ENCODE peak calls at places on chromosomes 12 and 14, in seven cellular contexts. B, Y, J, S, C, N and K are unnamed samples. For H3K9me3 and H3K4me1, the result is how much of the 10 kb centered on the place peaks cover.

GRCh38 chr12:50006754-50007442 is 18.4 kb downstream of the RACGAP1 start:
- DNase-seq in N (no peak), S (no peak), B (no peak), C (peak), Y (no peak), J (no peak), K (no peak)

GRCh38 chr12:77841467-77842054 is 10.9 kb downstream of the NAV3 start:
- DNase-seq in N (peak), S (no peak), B (no peak), J (no peak), C (no peak), Y (peak), K (no peak)

GRCh38 chr14:104870368-104871144 is 5.5 kb downstream of the CEP170B start:
- DNase-seq in C (no peak), N (no peak), J (no peak), B (no peak), S (peak), Y (no peak), K (no peak)

GRCh38 chr12:105580841-105581352 is 250.4 kb downstream of the C12orf75 start:
- DNase-seq in C (no peak), S (no peak), Y (peak), B (peak), N (peak), J (no peak), K (no peak)

GRCh38 chr12:98424726-98425401 is 90.5 kb upstream of the TMPO start:
- DNase-seq in B (peak), C (peak), J (peak), N (peak), S (no peak), Y (peak), K (no peak)

GRCh38 chr14:100586153-100586519 is 1.1 kb downstream of the BEGAIN start:
- DNase-seq in C (no peak), B (no peak), N (no peak), Y (no peak), S (peak), J (no peak), K (no peak)

GRCh38 chr14:103056322-103057027 is 874 bp downstream of the CDC42BPB start:
- DNase-seq in C (peak), S (peak), N (peak), Y (peak), J (peak), B (peak), K (no peak)

GRCh38 chr12:115697341-115697740 is 580.2 kb downstream of the MED13L start:
- DNase-seq in Y (no peak), N (no peak), J (no peak), S (no peak), C (no peak), B (no peak), K (no peak)

GRCh38 chr14:68486033-68486732 is 306.7 kb downstream of the ZFP36L1 start:
- DNase-seq in Y (no peak), J (no peak), B (no peak), N (no peak), C (no peak), S (no peak), K (no peak)

GRCh38 chr12:19130224-19131019 is 889 bp downstream of the PLEKHA5 start:
- DNase-seq in N (peak), C (no peak), S (peak), J (peak), B (peak), Y (peak), K (no peak)

GRCh38 chr12:56160160-56160763 is 2.1 kb downstream of the MYL6 start:
- DNase-seq in N (peak), S (no peak), B (no peak), C (peak), J (no peak), Y (peak), K (no peak)

GRCh38 chr12:1474567-1475153 is 119.7 kb downstream of the FBXL14 start:
- DNase-seq in C (peak), B (no peak), Y (no peak), J (no peak), S (no peak), N (peak), K (no peak)

GRCh38 chr12:76559277-76560082 is at the start of gene OSBPL8:
- DNase-seq in N (peak), B (peak), C (peak), J (peak), Y (peak), S (peak), K (peak)
- TF ChIP-seq POLR2A in N (peak), B (peak), C (peak), J (peak), Y (peak), S (peak), K (no peak)

DNA sequence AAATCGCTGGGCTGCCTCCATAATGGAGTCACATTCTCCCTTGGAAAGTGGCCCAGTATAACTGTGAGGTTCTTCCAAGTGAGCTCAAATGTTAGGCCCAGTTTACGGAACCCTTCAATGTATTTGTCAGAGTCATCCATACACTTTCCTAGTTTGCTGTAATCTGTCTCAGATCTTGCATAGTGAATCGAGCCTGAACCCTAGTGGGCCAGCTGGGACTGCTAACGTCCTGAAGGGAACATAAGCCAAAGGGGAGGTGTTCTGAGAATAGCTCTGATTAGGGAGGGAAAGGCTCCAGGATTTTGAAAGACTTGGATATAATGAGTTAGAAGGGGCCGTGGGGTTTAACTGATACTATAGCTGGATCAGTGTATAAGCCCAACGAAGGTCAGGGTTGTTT is 406.3 kb downstream of the SLC6A15 start:
- DNase-seq in Y (no peak), J (no peak), N (no peak), C (no peak), S (no peak), B (no peak), K (no peak)
- H3K9me3 ChIP-seq in Y (under half), J (under half), N (under half), C (under half), S (under half), B (under half), K (under half)

GRCh38 chr14:50099335-50099734 is 17.0 kb downstream of the VCPKMT start:
- DNase-seq in C (no peak), Y (no peak), B (no peak), N (no peak), J (no peak), S (no peak), K (no peak)
- H3K4me1 ChIP-seq in C (under half), Y (under half), B (under half), N (under half), J (under half), S (under half), K (under half)

GRCh38 chr14:61749264-61749663 is 13.0 kb upstream of the SNAPC1 start:
- DNase-seq in N (peak), J (no peak), S (no peak), Y (no peak), C (peak), B (no peak), K (no peak)

GRCh38 chr14:61751475-61751989 is 10.7 kb upstream of the SNAPC1 start:
- DNase-seq in S (no peak), J (no peak), B (no peak), C (no peak), Y (no peak), N (no peak), K (no peak)

GRCh38 chr14:61749867-61750266 is 12.4 kb upstream of the SNAPC1 start:
- DNase-seq in J (no peak), C (no peak), Y (no peak), S (no peak), B (no peak), N (peak), K (no peak)

GRCh38 chr14:61752626-61753025 is 9.6 kb upstream of the SNAPC1 start:
- DNase-seq in N (peak), J (no peak), Y (no peak), S (no peak), C (peak), B (no peak), K (no peak)

GRCh38 chr14:61750708-61751474 is 11.3 kb upstream of the SNAPC1 start:
- DNase-seq in Y (peak), S (peak), N (peak), C (peak), J (peak), B (peak), K (peak)
- TF ChIP-seq POLR2A in Y (no peak), S (no peak), N (peak), C (no peak), J (no peak), B (peak), K (no peak)

DNA sequence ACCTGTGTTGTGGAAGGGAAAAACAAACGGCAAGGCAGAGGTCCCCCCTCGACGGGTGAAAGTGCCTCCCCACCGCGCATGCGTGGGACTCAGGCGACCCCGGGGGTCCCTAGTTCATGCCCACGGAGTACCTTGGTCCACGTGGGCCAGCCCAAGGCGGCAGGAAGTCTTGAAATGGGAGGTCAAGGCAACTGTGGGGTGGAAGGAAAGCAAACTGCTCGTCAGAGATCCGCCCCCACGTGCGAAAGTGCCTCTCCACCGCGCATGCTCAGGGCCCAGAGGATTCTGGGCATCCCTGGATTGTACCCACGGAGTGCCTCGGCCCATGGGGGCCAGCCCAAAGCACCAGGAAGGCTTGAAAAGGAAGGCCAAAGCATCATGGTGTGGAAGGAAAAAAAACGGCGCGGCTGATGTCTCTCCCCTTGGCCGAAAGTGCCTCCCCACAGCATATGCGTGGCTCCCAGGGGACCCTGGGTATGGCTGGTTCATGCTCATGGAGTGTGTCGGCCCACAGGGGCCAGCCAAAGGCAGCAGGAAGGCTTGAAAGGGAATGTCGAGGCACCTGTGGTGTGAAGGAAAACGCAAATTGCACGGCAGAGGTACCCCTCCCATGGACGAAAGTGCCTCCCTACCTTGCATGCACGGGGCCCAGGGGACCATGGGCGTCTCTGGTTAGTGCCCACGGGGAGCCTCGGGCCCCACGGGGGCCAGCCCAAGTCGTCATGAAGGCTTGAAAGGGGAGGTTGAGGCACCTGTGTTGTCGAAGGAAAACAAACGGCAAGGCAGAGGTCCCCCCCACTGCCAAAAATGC is 369.7 kb downstream of the ALG10 start:
- DNase-seq in B (no peak), C (no peak), N (no peak), S (peak), Y (no peak), J (no peak), K (no peak)
- H3K9me3 ChIP-seq in B (under half), C (half or more), N (under half), S (under half), Y (under half), J (under half), K (half or more)

DNA sequence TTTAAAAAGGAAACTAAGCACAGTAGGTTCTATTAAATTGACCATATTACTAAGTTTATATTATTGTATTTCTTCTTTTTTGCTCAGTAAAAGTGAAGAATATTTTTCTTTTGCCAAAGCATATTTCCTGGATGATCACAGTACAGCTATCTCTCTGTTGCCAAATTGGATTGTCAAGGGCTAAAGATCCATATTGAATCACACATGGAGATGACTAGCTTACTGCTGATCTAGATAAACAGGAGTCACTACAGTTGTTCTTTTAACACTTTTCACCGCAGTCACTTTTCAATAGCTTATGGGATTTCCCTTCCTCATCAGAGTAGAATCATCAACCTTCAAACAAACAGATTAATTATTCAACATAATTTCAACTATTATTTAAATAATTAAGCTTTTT is 78.6 kb downstream of the LRRC9 start:
- DNase-seq in B (no peak), S (no peak), J (no peak), Y (no peak), C (no peak), N (no peak), K (no peak)
- H3K4me1 ChIP-seq in B (under half), S (under half), J (under half), Y (under half), C (under half), N (under half), K (under half)

DNA sequence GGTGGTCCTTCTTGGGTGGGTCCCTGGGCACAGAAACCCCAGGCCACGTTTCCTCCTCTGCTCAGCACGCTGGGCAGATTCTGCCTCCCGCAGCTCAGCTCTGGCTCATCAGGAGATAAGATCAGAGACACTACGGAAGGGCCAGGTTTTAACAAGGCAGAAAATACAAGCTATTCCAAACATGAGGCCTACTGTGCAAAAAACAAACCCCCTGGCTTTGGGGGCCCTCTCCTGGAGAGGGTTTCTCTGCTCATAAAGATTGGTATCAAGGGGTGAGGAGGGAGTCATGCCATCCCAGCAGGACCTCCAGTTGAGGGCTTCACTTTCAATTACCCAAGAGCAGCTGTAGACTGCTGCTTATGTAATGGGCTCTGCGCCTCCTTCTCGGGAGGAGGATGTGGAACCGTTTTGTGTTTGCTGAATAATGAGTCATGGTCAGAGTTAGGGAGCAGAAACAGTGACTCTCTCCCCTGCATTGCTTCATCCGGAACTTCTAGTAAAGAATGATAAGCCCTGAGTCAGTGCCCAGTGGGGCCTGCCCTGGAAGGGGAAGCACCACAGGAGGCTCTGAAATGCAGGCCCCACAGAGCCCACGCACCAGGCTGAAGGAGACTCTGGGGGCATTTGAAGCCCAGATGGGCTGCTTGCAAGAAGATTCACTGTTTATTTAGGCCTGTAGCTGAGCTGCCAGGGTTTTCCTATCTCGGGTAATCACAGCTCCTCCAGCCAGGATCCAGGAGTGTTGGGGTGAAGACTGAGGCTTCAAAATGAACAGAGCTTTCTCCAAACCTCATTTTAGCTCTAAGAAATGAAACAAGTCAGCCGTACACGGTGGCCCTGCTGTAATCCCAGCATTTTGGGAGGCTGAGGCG is 79.3 kb downstream of the SSPN start:
- DNase-seq in S (peak), J (peak), N (peak), Y (peak), C (peak), B (peak), K (peak)
- TF ChIP-seq POLR2A in S (no peak), J (no peak), N (peak), Y (peak), C (no peak), B (peak), K (peak)

GRCh38 chr14:106185837-106186233 is 659.5 kb downstream of the TMEM121 start:
- DNase-seq in N (no peak), C (no peak), B (no peak), J (no peak), Y (no peak), S (no peak), K (no peak)

GRCh38 chr14:106187176-106187670 is 660.8 kb downstream of the TMEM121 start:
- DNase-seq in J (no peak), N (no peak), S (no peak), B (no peak), Y (no peak), C (no peak), K (no peak)
- H3K9me3 ChIP-seq in J (under half), N (under half), S (under half), B (under half), Y (under half), C (under half), K (under half)

GRCh38 chr12:51321882-51322281 is 2.1 kb downstream of the BIN2 start:
- DNase-seq in Y (no peak), B (no peak), C (no peak), N (no peak), J (no peak), S (no peak), K (no peak)
- H3K4me1 ChIP-seq in Y (under half), B (under half), C (under half), N (under half), J (under half), S (under half), K (half or more)

DNA sequence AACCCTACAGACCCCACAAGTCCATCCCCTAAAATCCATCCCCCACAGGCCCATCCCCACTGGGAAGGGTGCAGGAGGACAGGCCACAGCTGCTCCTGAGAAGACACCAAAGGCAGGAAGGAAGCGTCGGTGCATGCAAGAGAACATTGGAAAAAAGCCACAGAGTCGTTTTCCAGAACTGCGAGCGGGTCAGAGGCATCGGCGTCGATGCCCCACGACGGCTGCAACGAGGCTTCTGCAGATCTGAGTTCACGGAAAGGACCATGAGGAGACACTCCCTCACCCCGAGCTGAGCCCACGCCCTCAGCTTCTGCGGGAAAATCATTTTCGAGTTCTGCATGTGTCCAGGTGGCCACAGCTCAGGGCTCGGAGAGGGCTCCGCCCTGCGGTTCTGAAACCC is 59.7 kb upstream of the GALNT9 start:
- DNase-seq in B (no peak), N (no peak), C (no peak), Y (no peak), S (no peak), J (no peak), K (no peak)
- TF ChIP-seq POLR2A in B (no peak), N (no peak), C (no peak), Y (no peak), S (no peak), J (no peak), K (no peak)